ENCODE peak calls at places on chromosomes 7 and 10, in five cellular contexts. P is hepatocyte, L is astrocyte of the cerebellum, Z is fibroblast of the aortic adventitia, Y is right lobe of liver. J is an unnamed sample.

GRCh38 chr7:96314402-96315108 is 7.3 kb downstream of the SLC25A13 start:
- DNase-seq in P (no peak), L (no peak), Z (no peak), Y (no peak), J (no peak)

GRCh38 chr10:2392145-2392812 is 655.0 kb upstream of the ADARB2 start:
- DNase-seq in P (peak; percentile 15), L (no peak), Z (peak; percentile 19), Y (no peak), J (no peak)

GRCh38 chr10:77548671-77549070 is 88.9 kb downstream of the KCNMA1 start:
- DNase-seq in P (no peak), L (no peak), Z (no peak), Y (no peak), J (no peak)

GRCh38 chr7:110759069-110759468 is 331.9 kb upstream of the LRRN3 start:
- DNase-seq in P (no peak), L (no peak), Z (no peak), Y (no peak), J (no peak)

GRCh38 chr10:112797221-112797620 is 152.8 kb upstream of the TCF7L2 start:
- DNase-seq in P (no peak), L (no peak), Z (no peak), Y (no peak), J (no peak)

GRCh38 chr7:113100091-113100723 is 13.6 kb upstream of the GPR85 start:
- DNase-seq in P (peak; percentile 73), L (peak; percentile 27), Z (peak; percentile 87), Y (no peak), J (peak; percentile 50)

GRCh38 chr10:117686606-117687005 is 144.1 kb downstream of the EMX2 start:
- DNase-seq in P (no peak), L (no peak), Z (no peak), Y (no peak), J (no peak)

GRCh38 chr10:3131098-3131497 is 41.5 kb downstream of the PITRM1 start:
- DNase-seq in P (peak; percentile 70), L (no peak), Z (peak; percentile 14), Y (no peak), J (peak; percentile 73)

GRCh38 chr10:132627736-132628512 is 90.3 kb downstream of the INPP5A start:
- DNase-seq in P (peak; percentile 53), L (no peak), Z (peak; percentile 37), Y (no peak), J (no peak)

GRCh38 chr10:124535731-124536495 is 74.3 kb downstream of the LHPP start:
- DNase-seq in P (no peak), L (no peak), Z (peak; percentile 21), Y (no peak), J (no peak)

GRCh38 chr7:32275216-32275979 is 205.2 kb upstream of the PDE1C start:
- DNase-seq in P (no peak), L (no peak), Z (no peak), Y (no peak), J (no peak)

GRCh38 chr7:89776980-89777379 is 377.3 kb upstream of the STEAP1 start:
- DNase-seq in P (no peak), L (no peak), Z (no peak), Y (no peak), J (no peak)

GRCh38 chr10:88066876-88067275 is 203.5 kb downstream of the PTEN start:
- DNase-seq in P (no peak), L (no peak), Z (no peak), Y (no peak), J (no peak)

GRCh38 chr10:133110609-133111275 is 23.0 kb downstream of the ADGRA1 start:
- DNase-seq in P (no peak), L (no peak), Z (no peak), Y (no peak), J (no peak)

GRCh38 chr7:38950309-38950708 is 27.4 kb upstream of the POU6F2 start:
- DNase-seq in P (no peak), L (no peak), Z (peak; percentile 17), Y (no peak), J (no peak)

GRCh38 chr7:10412426-10413019 is 561.1 kb upstream of the PHF14 start:
- DNase-seq in P (peak; percentile 71), L (peak; percentile 23), Z (peak; percentile 13), Y (peak; percentile 46), J (peak; percentile 34)

GRCh38 chr10:71375954-71376353 is 20.8 kb upstream of the CDH23 start:
- DNase-seq in P (no peak), L (no peak), Z (no peak), Y (no peak), J (no peak)

GRCh38 chr10:93813507-93814465 is 56.0 kb downstream of the LGI1 start:
- DNase-seq in P (peak; percentile 55), L (no peak), Z (peak; percentile 52), Y (peak; percentile 78), J (peak; percentile 46)
- TF ChIP-seq CTCF in P (peak; percentile 43), L (peak; percentile 60), Z (peak; percentile 74), Y (peak; percentile 85), J (peak; percentile 67)

GRCh38 chr7:150993511-150993910 is 2.7 kb downstream of the NOS3 start:
- DNase-seq in P (no peak), L (no peak), Z (no peak), Y (peak; percentile 64), J (no peak)

GRCh38 chr7:150992051-150992640 is 1.3 kb downstream of the NOS3 start:
- DNase-seq in P (no peak), L (no peak), Z (no peak), Y (no peak), J (no peak)

GRCh38 chr7:150994838-150995510 is 4.2 kb downstream of the NOS3 start:
- DNase-seq in P (no peak), L (no peak), Z (no peak), Y (no peak), J (no peak)

GRCh38 chr7:150992833-150993302 is 2.1 kb downstream of the NOS3 start:
- DNase-seq in P (peak; percentile 61), L (no peak), Z (no peak), Y (no peak), J (no peak)

DNA sequence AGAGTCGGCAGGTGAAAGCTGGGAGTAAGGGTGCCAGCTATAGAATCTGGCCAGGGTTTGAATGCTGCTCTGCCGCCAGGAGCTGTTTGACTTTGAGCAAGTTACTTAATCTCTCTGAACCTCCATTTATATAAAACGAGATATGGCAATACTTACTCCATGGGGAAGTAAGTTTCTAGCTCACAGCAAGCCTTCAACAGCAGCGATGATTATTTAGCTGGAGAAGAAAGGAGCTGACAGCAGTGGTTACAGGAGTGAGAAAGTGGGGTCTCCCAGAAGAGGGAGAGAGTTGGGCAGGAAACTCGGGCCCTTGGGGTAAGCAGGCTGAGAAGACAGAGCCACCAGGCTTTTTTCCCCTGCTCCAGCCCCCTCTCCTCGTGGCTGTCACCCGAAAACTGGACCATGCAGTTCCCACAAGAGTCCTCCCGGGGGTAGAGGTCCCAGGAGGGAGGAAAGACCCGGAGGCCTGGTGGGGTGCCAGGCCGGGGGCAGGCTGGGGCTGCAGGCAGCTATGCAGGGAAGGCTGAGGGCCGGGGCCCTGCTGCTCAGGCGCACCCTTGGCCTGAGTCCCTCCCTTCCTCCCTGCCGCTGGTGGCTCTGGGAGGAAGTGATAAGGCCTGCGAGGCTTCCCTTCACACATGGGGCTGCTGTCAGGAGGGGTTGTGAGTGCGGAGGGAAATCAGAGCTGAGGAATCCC is 3.5 kb downstream of the NOS3 start:
- DNase-seq in P (peak; percentile 59), L (no peak), Z (no peak), Y (no peak), J (no peak)
- H3K4me3 ChIP-seq in P (no peak overlapping the region), L (no peak overlapping the region), Z (no peak overlapping the region), Y (peak overlapping the region; percentile 25), J (no peak overlapping the region)

GRCh38 chr10:75111367-75111905 is at the start of gene SAMD8:
- DNase-seq in P (peak; percentile 99), L (peak; percentile 88), Z (peak; percentile 96), Y (peak; percentile 95), J (peak; percentile 94)
- TF ChIP-seq CTCF in P (peak; percentile 16), L (peak; percentile 20), Z (peak; percentile 13), Y (peak; percentile 40), J (no peak)

DNA sequence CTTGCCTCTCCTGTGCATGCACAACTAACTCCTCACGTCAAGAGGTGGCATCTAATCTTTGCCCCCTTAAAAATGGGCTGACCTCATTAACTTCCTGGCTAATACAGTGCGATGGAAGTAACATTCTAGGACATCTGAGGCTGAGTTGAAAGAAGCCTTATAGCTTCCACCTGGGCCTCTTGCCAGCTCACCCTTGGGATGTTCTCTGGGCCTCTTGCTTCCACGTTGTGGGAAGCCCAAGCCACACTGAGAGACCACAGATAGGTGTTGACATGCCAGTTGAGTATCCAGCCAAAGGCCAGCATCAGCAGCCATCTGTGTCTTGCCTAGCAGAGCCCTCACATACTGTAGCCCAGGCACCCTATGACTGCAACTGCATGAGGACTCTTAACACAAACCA is 60.8 kb upstream of the GDF10 start:
- DNase-seq in P (no peak), L (no peak), Z (no peak), Y (no peak), J (no peak)
- H3K4me3 ChIP-seq in P (no peak overlapping the region), L (no peak overlapping the region), Z (no peak overlapping the region), Y (no peak overlapping the region), J (no peak overlapping the region)

GRCh38 chr10:90592903-90593302 is 264.9 kb downstream of the HTR7 start:
- DNase-seq in P (peak; percentile 77), L (peak; percentile 64), Z (peak; percentile 77), Y (no peak), J (peak; percentile 70)
- TF ChIP-seq CTCF in P (peak; percentile 59), L (peak; percentile 83), Z (peak; percentile 70), Y (peak; percentile 15), J (peak; percentile 67)

GRCh38 chr7:22219036-22219435 is 137.9 kb downstream of the RAPGEF5 start:
- DNase-seq in P (no peak), L (no peak), Z (peak; percentile 45), Y (no peak), J (no peak)

GRCh38 chr7:22220947-22221346 is 136.0 kb downstream of the RAPGEF5 start:
- DNase-seq in P (no peak), L (no peak), Z (peak; percentile 67), Y (no peak), J (no peak)

GRCh38 chr7:22216309-22216708 is 140.6 kb downstream of the RAPGEF5 start:
- DNase-seq in P (no peak), L (no peak), Z (no peak), Y (no peak), J (no peak)

GRCh38 chr7:22216832-22217475 is 140.0 kb downstream of the RAPGEF5 start:
- DNase-seq in P (no peak), L (no peak), Z (peak; percentile 58), Y (no peak), J (no peak)

DNA sequence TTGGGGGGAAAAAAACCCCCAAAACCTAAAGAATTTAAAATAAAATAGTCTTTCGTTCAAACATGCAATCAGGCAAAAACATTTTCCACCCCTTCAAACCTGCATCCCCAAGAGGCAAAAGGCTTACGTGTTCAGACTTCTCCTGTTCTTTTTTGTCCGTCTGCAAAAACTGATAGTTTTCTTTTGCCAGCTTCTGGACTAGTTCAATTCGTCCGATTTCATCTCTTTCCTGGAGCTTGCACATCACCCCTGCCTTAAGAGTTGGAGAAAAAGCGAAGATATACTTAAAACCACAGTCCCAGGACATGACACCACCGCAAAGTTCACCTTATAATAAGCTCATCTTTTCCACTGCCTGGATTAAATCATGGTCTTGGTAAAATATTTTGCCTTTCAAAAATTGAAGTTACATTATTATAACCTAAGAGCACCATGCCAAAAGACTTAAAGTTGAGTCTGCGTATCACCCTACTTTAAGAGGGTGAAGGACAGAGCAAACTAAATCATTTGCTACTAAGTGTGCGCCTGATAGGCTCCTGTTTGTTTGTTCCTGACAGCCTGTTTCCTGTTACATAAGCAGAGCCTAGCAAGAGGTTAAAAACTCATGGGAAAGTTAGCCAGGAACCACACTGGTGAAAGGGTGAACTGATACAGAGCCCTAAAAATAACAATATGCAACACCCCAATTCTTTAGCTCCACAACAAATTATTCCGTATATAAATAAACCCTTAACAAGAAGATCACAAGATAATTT is 137.0 kb downstream of the RAPGEF5 start:
- DNase-seq in P (no peak), L (no peak), Z (no peak), Y (no peak), J (no peak)
- H3K4me3 ChIP-seq in P (no peak overlapping the region), L (no peak overlapping the region), Z (no peak overlapping the region), Y (peak overlapping the region; percentile 25), J (no peak overlapping the region)